ENCODE peak calls at places on chromosomes 4 and X, in six cellular contexts. U is astrocyte of the spinal cord, Z is NCI-H446, N is HCT116, Q is NCI-H1092 treated with DMSO at 0.1 percent for 48 hours, A is right atrium auricular region. F is an unnamed sample.
A peak's percentile ranks its signal among the peaks of the same experiment; 100 is the strongest.

GRCh38 chr4:165606465-165607205 is 227.8 kb downstream of the CPE start:
- DNase-seq in U (no peak), Z (no peak), N (no peak), Q (no peak), A (no peak), F (no peak)

GRCh38 chrX:53047228-53047627 is 1.4 kb upstream of the GPR173 start:
- DNase-seq in U (no peak), Z (peak; percentile 1), N (no peak), Q (peak; percentile 2), A (no peak), F (no peak)

GRCh38 chr4:3403104-3403906 is 38.5 kb upstream of the HGFAC start:
- DNase-seq in U (no peak), Z (no peak), N (no peak), Q (no peak), A (no peak), F (no peak)

GRCh38 chr4:15162465-15163283 is 160.4 kb downstream of the CPEB2 start:
- DNase-seq in U (peak; percentile 65), Z (peak; percentile 4), N (no peak), Q (peak; percentile 38), A (no peak), F (no peak)

GRCh38 chr4:185735887-185736286 is 76.1 kb downstream of the SORBS2 start:
- DNase-seq in U (no peak), Z (no peak), N (no peak), Q (no peak), A (no peak), F (no peak)

GRCh38 chrX:109448539-109448938 is 33.3 kb downstream of the GUCY2F start:
- DNase-seq in U (no peak), Z (peak; percentile 14), N (no peak), Q (no peak), A (no peak), F (no peak)

GRCh38 chr4:101348367-101348827 is 1.1 kb upstream of the PPP3CA start:
- DNase-seq in U (no peak), Z (no peak), N (no peak), Q (peak; percentile 67), A (peak; percentile 61), F (no peak)

GRCh38 chr4:139454646-139455045 is 725 bp downstream of the RAB33B start:
- DNase-seq in U (peak; percentile 13), Z (no peak), N (no peak), Q (no peak), A (no peak), F (no peak)

GRCh38 chr4:7371122-7371941 is 63.4 kb downstream of the PSAPL1 start:
- DNase-seq in U (peak; percentile 36), Z (no peak), N (no peak), Q (no peak), A (no peak), F (no peak)

GRCh38 chr4:75142377-75142776 is 209.5 kb downstream of the PARM1 start:
- DNase-seq in U (no peak), Z (no peak), N (no peak), Q (no peak), A (no peak), F (no peak)

GRCh38 chr4:37066149-37066548 is 178.4 kb upstream of the NWD2 start:
- DNase-seq in U (no peak), Z (peak; percentile 67), N (no peak), Q (no peak), A (no peak), F (no peak)

GRCh38 chrX:130728208-130728607 is 174.8 kb downstream of the ENOX2 start:
- DNase-seq in U (peak; percentile 19), Z (no peak), N (no peak), Q (no peak), A (no peak), F (peak; percentile 32)

GRCh38 chr4:56086561-56086960 is 137.8 kb downstream of the CEP135 start:
- DNase-seq in U (no peak), Z (no peak), N (no peak), Q (no peak), A (no peak), F (no peak)

GRCh38 chr4:40055379-40055872 is 1.2 kb upstream of the N4BP2 start:
- DNase-seq in U (peak; percentile 76), Z (no peak), N (no peak), Q (no peak), A (no peak), F (no peak)

GRCh38 chrX:134649770-134650169 is 8.5 kb downstream of the PLAC1 start:
- DNase-seq in U (no peak), Z (no peak), N (no peak), Q (no peak), A (no peak), F (no peak)

GRCh38 chr4:63218837-63219236 is 1190.4 kb downstream of the TECRL start:
- DNase-seq in U (no peak), Z (no peak), N (no peak), Q (no peak), A (no peak), F (no peak)

GRCh38 chr4:83011779-83012630 is 1.4 kb upstream of the LIN54 start:
- DNase-seq in U (peak; percentile 24), Z (no peak), N (no peak), Q (peak; percentile 36), A (peak; percentile 60), F (no peak)

GRCh38 chrX:31237189-31237588 is 165.3 kb upstream of the FTHL17 start:
- DNase-seq in U (no peak), Z (no peak), N (no peak), Q (no peak), A (no peak), F (no peak)

GRCh38 chr4:120084327-120084726 is 17.7 kb upstream of the MAD2L1 start:
- DNase-seq in U (no peak), Z (no peak), N (no peak), Q (no peak), A (no peak), F (no peak)

GRCh38 chr4:47930971-47931804 is 16.8 kb upstream of the NFXL1 start:
- DNase-seq in U (peak; percentile 70), Z (peak; percentile 36), N (no peak), Q (no peak), A (no peak), F (peak; percentile 19)

GRCh38 chrX:135477576-135477975 is 42.9 kb upstream of the INTS6L start:
- DNase-seq in U (peak; percentile 61), Z (peak; percentile 64), N (peak; percentile 29), Q (peak; percentile 84), A (peak; percentile 61), F (peak; percentile 37)

GRCh38 chr4:40264995-40265909 is 68.4 kb downstream of the RHOH start:
- DNase-seq in U (peak; percentile 28), Z (no peak), N (no peak), Q (no peak), A (no peak), F (no peak)

GRCh38 chrX:55135171-55135570 is 46.4 kb downstream of the PAGE2 start:
- DNase-seq in U (peak; percentile 35), Z (peak; percentile 1), N (peak; percentile 2), Q (peak; percentile 33), A (no peak), F (no peak)

GRCh38 chr4:86892639-86892965 is 380 bp upstream of the C4orf36 start:
- DNase-seq in U (no peak), Z (no peak), N (no peak), Q (no peak), A (no peak), F (no peak)

GRCh38 chr4:174222266-174222872 is 61.1 kb downstream of the FBXO8 start:
- DNase-seq in U (peak; percentile 29), Z (peak; percentile 15), N (peak; percentile 13), Q (peak; percentile 27), A (no peak), F (no peak)

GRCh38 chr4:185222598-185222997 is 13.2 kb downstream of the SNX25 start:
- DNase-seq in U (peak; percentile 66), Z (no peak), N (no peak), Q (no peak), A (no peak), F (no peak)

GRCh38 chr4:8861576-8862279 is 9.9 kb downstream of the HMX1 start:
- DNase-seq in U (no peak), Z (no peak), N (no peak), Q (no peak), A (no peak), F (no peak)

GRCh38 chrX:48971325-48972213 is at the start of gene KCND1:
- DNase-seq in U (peak; percentile 63), Z (no peak), N (no peak), Q (peak; percentile 31), A (no peak), F (peak; percentile 1)

GRCh38 chr4:73341454-73341853 is 62.6 kb upstream of the ALB start:
- DNase-seq in U (peak; percentile 61), Z (peak; percentile 70), N (peak; percentile 33), Q (peak; percentile 82), A (no peak), F (peak; percentile 37)

GRCh38 chr4:947491-947971 is 15.3 kb downstream of the TMEM175 start:
- DNase-seq in U (no peak), Z (no peak), N (no peak), Q (no peak), A (no peak), F (no peak)

GRCh38 chr4:168981460-168981859 is 28.6 kb downstream of the CBR4 start:
- DNase-seq in U (no peak), Z (no peak), N (no peak), Q (no peak), A (no peak), F (peak; percentile 15)

GRCh38 chr4:57064811-57065711 is 45.1 kb downstream of the IGFBP7 start:
- DNase-seq in U (peak; percentile 96), Z (peak; percentile 62), N (no peak), Q (no peak), A (peak; percentile 87), F (peak; percentile 76)

GRCh38 chr4:52212751-52213150 is 161.6 kb downstream of the SPATA18 start:
- DNase-seq in U (no peak), Z (no peak), N (no peak), Q (no peak), A (no peak), F (no peak)

GRCh38 chrX:51779306-51779705 is 36.1 kb downstream of the GSPT2 start:
- DNase-seq in U (no peak), Z (no peak), N (no peak), Q (no peak), A (no peak), F (no peak)

GRCh38 chr4:87033902-87034301 is 99.1 kb downstream of the AFF1 start:
- DNase-seq in U (no peak), Z (no peak), N (no peak), Q (no peak), A (no peak), F (no peak)

GRCh38 chr4:173046818-173047217 is 121.8 kb upstream of the GALNT7 start:
- DNase-seq in U (no peak), Z (no peak), N (no peak), Q (peak; percentile 89), A (no peak), F (no peak)

GRCh38 chrX:29285670-29286069 is 698.4 kb downstream of the IL1RAPL1 start:
- DNase-seq in U (no peak), Z (no peak), N (no peak), Q (no peak), A (no peak), F (no peak)

F was measured in NCI-H226.